ENCODE peak calls at places on chromosomes 5 and 9, in eight cellular contexts. W is fibroblast of lung; H is vagina; I is DMS 273 treated with DMSO at 0.1 percent for 48 hours; M is stimulated activated CD4-positive, alpha-beta T cell treated with anti-CD3 and anti-CD28 coated beads, Interleukin-4, amount 100 ng/mL, for 4 hours; L is NCI-H2171 treated with DMSO at 0.1 percent for 48 hours; R is right lobe of liver; C is central memory CD8-positive, alpha-beta T cell. K is an unnamed sample.

GRCh38 chr9:34380034-34380510 is 3.4 kb upstream of the MYORG start:
- DNase-seq in W (no peak), H (no peak), I (no peak), M (no peak), L (no peak), R (no peak), C (no peak), K (no peak)

GRCh38 chr5:1730487-1730847 is 69.2 kb downstream of the MRPL36 start:
- DNase-seq in W (no peak), H (no peak), I (no peak), M (no peak), L (no peak), R (peak; percentile 28), C (no peak), K (no peak)

GRCh38 chr9:21684231-21684630 is 118.2 kb upstream of the MTAP start:
- DNase-seq in W (no peak), H (no peak), I (no peak), M (no peak), L (no peak), R (no peak), C (no peak), K (no peak)

GRCh38 chr9:7273575-7273974 is 515.8 kb downstream of the KDM4C start:
- DNase-seq in W (peak; percentile 65), H (no peak), I (no peak), M (no peak), L (no peak), R (no peak), C (no peak), K (no peak)

GRCh38 chr9:134922066-134922931 is 4.6 kb upstream of the FCN1 start:
- DNase-seq in W (peak; percentile 47), H (peak; percentile 67), I (no peak), M (no peak), L (no peak), R (no peak), C (no peak), K (no peak)

GRCh38 chr9:104836235-104836634 is 72.3 kb downstream of the NIPSNAP3B start:
- DNase-seq in W (no peak), H (no peak), I (no peak), M (no peak), L (no peak), R (no peak), C (no peak), K (no peak)

GRCh38 chr5:139787568-139788293 is 7.9 kb upstream of the PSD2 start:
- DNase-seq in W (peak; percentile 66), H (no peak), I (peak; percentile 58), M (peak; percentile 72), L (peak; percentile 47), R (peak; percentile 86), C (peak; percentile 84), K (peak; percentile 94)

GRCh38 chr9:108163321-108164005 is 673.9 kb upstream of the KLF4 start:
- DNase-seq in W (peak; percentile 32), H (no peak), I (no peak), M (no peak), L (no peak), R (no peak), C (no peak), K (no peak)

GRCh38 chr5:171437286-171437821 is 17.9 kb downstream of the FGF18 start:
- DNase-seq in W (no peak), H (no peak), I (peak; percentile 18), M (no peak), L (no peak), R (no peak), C (no peak), K (no peak)

GRCh38 chr5:171692106-171692505 is 93.5 kb upstream of the SMIM23 start:
- DNase-seq in W (no peak), H (no peak), I (no peak), M (no peak), L (no peak), R (peak; percentile 1), C (no peak), K (no peak)

GRCh38 chr9:7332780-7333179 is 466.8 kb downstream of the DMAC1 start:
- DNase-seq in W (no peak), H (no peak), I (no peak), M (no peak), L (no peak), R (no peak), C (no peak), K (no peak)

GRCh38 chr5:109173395-109173794 is 236.4 kb downstream of the PJA2 start:
- DNase-seq in W (no peak), H (no peak), I (no peak), M (no peak), L (no peak), R (no peak), C (no peak), K (no peak)

GRCh38 chr5:57221049-57221568 is 47.2 kb downstream of the GPBP1 start:
- DNase-seq in W (peak; percentile 75), H (no peak), I (peak; percentile 26), M (no peak), L (peak; percentile 27), R (no peak), C (peak; percentile 27), K (no peak)

GRCh38 chr5:150489358-150490295 is 18.3 kb upstream of the NDST1 start:
- DNase-seq in W (peak; percentile 49), H (no peak), I (no peak), M (no peak), L (no peak), R (no peak), C (no peak), K (no peak)

GRCh38 chr9:135498381-135499126 is 1.9 kb upstream of the MRPS2 start:
- DNase-seq in W (no peak), H (no peak), I (no peak), M (no peak), L (no peak), R (peak; percentile 46), C (no peak), K (no peak)

GRCh38 chr5:124583469-124584350 is 162.7 kb downstream of the ZNF608 start:
- DNase-seq in W (peak; percentile 88), H (no peak), I (peak; percentile 7), M (peak; percentile 11), L (peak; percentile 44), R (no peak), C (no peak), K (no peak)

GRCh38 chr9:91419222-91420191 is 4.1 kb downstream of the NFIL3 start:
- DNase-seq in W (peak; percentile 99), H (no peak), I (no peak), M (no peak), L (no peak), R (peak; percentile 74), C (no peak), K (no peak)

GRCh38 chr5:56126487-56127179 is 106.5 kb downstream of the ANKRD55 start:
- DNase-seq in W (peak; percentile 49), H (no peak), I (no peak), M (peak; percentile 10), L (no peak), R (no peak), C (no peak), K (no peak)

GRCh38 chr5:131366428-131366827 is 102.6 kb downstream of the CDC42SE2 start:
- DNase-seq in W (peak; percentile 24), H (no peak), I (no peak), M (no peak), L (no peak), R (no peak), C (no peak), K (no peak)

K was measured in C1 segment of cervical spinal cord.